ENCODE peak calls at places on chromosomes 6 and 20, in eight cellular contexts. One of them, this sample, is unnamed. For H3K4me1 and H3K27me3, the result is how much of the 10 kb centered on the place peaks cover.

GRCh38 chr20:3740600-3741301 is 8.3 kb downstream of the HSPA12B start:
- DNase-seq in esophagus squamous epithelium: no peak
- DNase-seq in heart left ventricle: no peak
- DNase-seq in endodermal cell: no peak
- DNase-seq in body of pancreas: no peak
- DNase-seq in uterus: no peak
- DNase-seq in neural progenitor cell: no peak
- DNase-seq in neuronal stem cell: no peak
- DNase-seq in this sample: no peak

GRCh38 chr6:13846841-13847240 is 32.5 kb upstream of the MCUR1 start:
- DNase-seq in esophagus squamous epithelium: no peak
- DNase-seq in heart left ventricle: no peak
- DNase-seq in endodermal cell: peak
- DNase-seq in body of pancreas: no peak
- DNase-seq in uterus: no peak
- DNase-seq in neural progenitor cell: peak
- DNase-seq in neuronal stem cell: peak
- DNase-seq in this sample: no peak

GRCh38 chr6:24357336-24358218 is at the start of gene DCDC2:
- DNase-seq in esophagus squamous epithelium: no peak
- DNase-seq in heart left ventricle: no peak
- DNase-seq in endodermal cell: peak
- DNase-seq in body of pancreas: peak
- DNase-seq in uterus: no peak
- DNase-seq in neural progenitor cell: peak
- DNase-seq in neuronal stem cell: no peak
- DNase-seq in this sample: no peak

GRCh38 chr6:100435299-100435698 is 29.4 kb downstream of the SIM1 start:
- DNase-seq in esophagus squamous epithelium: no peak
- DNase-seq in heart left ventricle: no peak
- DNase-seq in endodermal cell: no peak
- DNase-seq in body of pancreas: no peak
- DNase-seq in uterus: no peak
- DNase-seq in neural progenitor cell: peak
- DNase-seq in neuronal stem cell: no peak
- DNase-seq in this sample: no peak

GRCh38 chr20:52760791-52761190 is 211.4 kb upstream of the TSHZ2 start:
- DNase-seq in esophagus squamous epithelium: no peak
- DNase-seq in heart left ventricle: no peak
- DNase-seq in endodermal cell: peak
- DNase-seq in body of pancreas: no peak
- DNase-seq in uterus: no peak
- DNase-seq in neural progenitor cell: no peak
- DNase-seq in neuronal stem cell: no peak
- DNase-seq in this sample: no peak

GRCh38 chr20:36062799-36063198 is 91.7 kb upstream of the EPB41L1 start:
- DNase-seq in esophagus squamous epithelium: no peak
- DNase-seq in heart left ventricle: no peak
- DNase-seq in endodermal cell: no peak
- DNase-seq in body of pancreas: no peak
- DNase-seq in uterus: no peak
- DNase-seq in neural progenitor cell: no peak
- DNase-seq in neuronal stem cell: no peak
- DNase-seq in this sample: no peak

GRCh38 chr20:47252879-47253307 is 103.6 kb downstream of the ZMYND8 start:
- DNase-seq in esophagus squamous epithelium: no peak
- DNase-seq in heart left ventricle: no peak
- DNase-seq in endodermal cell: no peak
- DNase-seq in body of pancreas: no peak
- DNase-seq in uterus: no peak
- DNase-seq in neural progenitor cell: no peak
- DNase-seq in neuronal stem cell: no peak
- DNase-seq in this sample: no peak

GRCh38 chr6:14177413-14178082 is 60.0 kb downstream of the CD83 start:
- DNase-seq in esophagus squamous epithelium: no peak
- DNase-seq in heart left ventricle: no peak
- DNase-seq in endodermal cell: no peak
- DNase-seq in body of pancreas: no peak
- DNase-seq in uterus: no peak
- DNase-seq in neural progenitor cell: no peak
- DNase-seq in neuronal stem cell: no peak
- DNase-seq in this sample: no peak

GRCh38 chr6:71420693-71421328 is 132.2 kb downstream of the OGFRL1 start:
- DNase-seq in esophagus squamous epithelium: peak
- DNase-seq in heart left ventricle: peak
- DNase-seq in endodermal cell: peak
- DNase-seq in body of pancreas: peak
- DNase-seq in uterus: peak
- DNase-seq in neural progenitor cell: peak
- DNase-seq in neuronal stem cell: peak
- DNase-seq in this sample: peak

GRCh38 chr6:138018297-138018696 is 88.9 kb downstream of the PERP start:
- DNase-seq in esophagus squamous epithelium: no peak
- DNase-seq in heart left ventricle: no peak
- DNase-seq in endodermal cell: no peak
- DNase-seq in body of pancreas: no peak
- DNase-seq in uterus: no peak
- DNase-seq in neural progenitor cell: no peak
- DNase-seq in neuronal stem cell: no peak
- DNase-seq in this sample: no peak

GRCh38 chr6:147463651-147464050 is 44.8 kb upstream of the SAMD5 start:
- DNase-seq in esophagus squamous epithelium: no peak
- DNase-seq in heart left ventricle: no peak
- DNase-seq in endodermal cell: no peak
- DNase-seq in body of pancreas: no peak
- DNase-seq in uterus: no peak
- DNase-seq in neural progenitor cell: no peak
- DNase-seq in neuronal stem cell: no peak
- DNase-seq in this sample: no peak

GRCh38 chr6:147779624-147780023 is 271.1 kb downstream of the SAMD5 start:
- DNase-seq in esophagus squamous epithelium: no peak
- DNase-seq in heart left ventricle: no peak
- DNase-seq in endodermal cell: no peak
- DNase-seq in body of pancreas: no peak
- DNase-seq in uterus: no peak
- DNase-seq in neural progenitor cell: no peak
- DNase-seq in neuronal stem cell: no peak
- DNase-seq in this sample: no peak

GRCh38 chr20:3927486-3928291 is 38.5 kb downstream of the PANK2 start:
- DNase-seq in esophagus squamous epithelium: no peak
- DNase-seq in heart left ventricle: no peak
- DNase-seq in endodermal cell: peak
- DNase-seq in body of pancreas: peak
- DNase-seq in uterus: no peak
- DNase-seq in neural progenitor cell: peak
- DNase-seq in neuronal stem cell: no peak
- DNase-seq in this sample: no peak

DNA sequence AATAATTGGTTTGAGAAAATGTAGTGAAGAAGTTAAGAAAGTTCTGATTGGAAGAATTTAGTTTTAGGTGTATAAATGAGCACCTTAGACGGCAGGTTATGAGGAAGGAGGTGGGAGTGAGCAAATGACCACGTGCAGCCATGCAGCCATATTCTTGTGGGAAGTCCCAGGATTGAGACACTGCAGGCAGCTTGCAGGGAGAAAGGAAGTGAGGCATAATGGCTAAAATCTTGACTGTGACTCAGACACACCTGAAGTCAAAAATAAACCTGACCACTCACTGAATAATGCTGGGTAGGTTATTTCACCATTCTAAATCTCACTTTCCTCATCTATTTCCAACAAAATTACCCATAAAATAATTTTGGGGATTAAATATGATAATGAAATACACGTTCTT is 16.6 kb downstream of the DSE start:
- DNase-seq in esophagus squamous epithelium: no peak
- DNase-seq in heart left ventricle: no peak
- DNase-seq in endodermal cell: no peak
- DNase-seq in body of pancreas: no peak
- DNase-seq in uterus: peak
- DNase-seq in neural progenitor cell: no peak
- DNase-seq in neuronal stem cell: no peak
- DNase-seq in this sample: no peak
- H3K4me1 ChIP-seq in esophagus squamous epithelium: under half
- H3K4me1 ChIP-seq in heart left ventricle: half or more
- H3K4me1 ChIP-seq in endodermal cell: under half
- H3K4me1 ChIP-seq in body of pancreas: under half
- H3K4me1 ChIP-seq in uterus: under half
- H3K4me1 ChIP-seq in neural progenitor cell: under half
- H3K4me1 ChIP-seq in neuronal stem cell: under half
- H3K4me1 ChIP-seq in this sample: half or more

GRCh38 chr6:30076333-30076732 is 764 bp upstream of the RNF39 start:
- DNase-seq in esophagus squamous epithelium: no peak
- DNase-seq in heart left ventricle: no peak
- DNase-seq in endodermal cell: no peak
- DNase-seq in body of pancreas: no peak
- DNase-seq in uterus: no peak
- DNase-seq in neural progenitor cell: no peak
- DNase-seq in neuronal stem cell: no peak
- DNase-seq in this sample: no peak

GRCh38 chr6:30075987-30076311 is 380 bp upstream of the RNF39 start:
- DNase-seq in esophagus squamous epithelium: no peak
- DNase-seq in heart left ventricle: no peak
- DNase-seq in endodermal cell: no peak
- DNase-seq in body of pancreas: peak
- DNase-seq in uterus: no peak
- DNase-seq in neural progenitor cell: no peak
- DNase-seq in neuronal stem cell: no peak
- DNase-seq in this sample: no peak

GRCh38 chr6:30073489-30074240 is 1.9 kb downstream of the RNF39 start:
- DNase-seq in esophagus squamous epithelium: no peak
- DNase-seq in heart left ventricle: no peak
- DNase-seq in endodermal cell: no peak
- DNase-seq in body of pancreas: no peak
- DNase-seq in uterus: no peak
- DNase-seq in neural progenitor cell: no peak
- DNase-seq in neuronal stem cell: no peak
- DNase-seq in this sample: no peak

GRCh38 chr6:30075094-30075986 is at the start of gene RNF39:
- DNase-seq in esophagus squamous epithelium: no peak
- DNase-seq in heart left ventricle: no peak
- DNase-seq in endodermal cell: peak
- DNase-seq in body of pancreas: peak
- DNase-seq in uterus: no peak
- DNase-seq in neural progenitor cell: peak
- DNase-seq in neuronal stem cell: no peak
- DNase-seq in this sample: no peak

DNA sequence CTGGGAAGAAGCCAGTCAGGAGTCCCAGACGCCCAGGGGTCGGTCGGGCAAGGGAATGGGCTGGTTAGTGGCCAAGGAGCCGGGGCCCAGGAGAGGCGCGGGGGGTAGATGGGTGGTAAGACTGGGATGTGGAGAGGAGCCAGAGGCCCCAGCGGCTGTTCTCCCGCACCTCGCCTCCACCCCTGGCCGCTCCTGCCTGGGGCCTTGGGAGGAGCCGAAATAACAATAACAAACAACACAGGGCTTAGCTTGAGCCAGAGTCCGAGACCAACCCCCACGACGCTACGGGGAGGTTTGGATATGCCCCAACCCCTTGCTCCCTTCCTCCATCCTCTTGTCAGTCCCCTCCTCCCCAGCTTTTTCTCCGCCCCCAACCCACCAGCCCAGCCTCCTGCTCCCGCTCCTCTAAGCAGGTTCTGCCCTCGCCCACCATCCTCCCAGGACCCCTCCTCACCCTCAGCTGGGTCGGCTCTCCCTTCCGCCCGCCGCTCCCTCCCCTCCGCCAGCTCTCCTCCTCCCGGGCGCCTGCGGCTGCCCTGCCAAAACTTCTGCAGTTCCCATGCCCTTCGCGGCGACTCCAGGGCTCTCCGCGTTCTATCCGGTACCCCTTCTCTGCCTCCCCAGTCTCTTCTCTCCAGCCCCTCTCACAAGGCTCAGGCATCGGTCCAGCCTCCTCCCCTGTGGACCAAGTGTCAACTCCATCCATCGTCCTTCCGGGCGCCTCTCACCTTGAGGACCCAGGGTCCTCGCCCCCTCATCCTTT is 1.1 kb downstream of the RNF39 start:
- DNase-seq in esophagus squamous epithelium: no peak
- DNase-seq in heart left ventricle: no peak
- DNase-seq in endodermal cell: peak
- DNase-seq in body of pancreas: no peak
- DNase-seq in uterus: no peak
- DNase-seq in neural progenitor cell: peak
- DNase-seq in neuronal stem cell: no peak
- DNase-seq in this sample: no peak
- H3K27me3 ChIP-seq in esophagus squamous epithelium: under half
- H3K27me3 ChIP-seq in heart left ventricle: under half
- H3K27me3 ChIP-seq in endodermal cell: half or more
- H3K27me3 ChIP-seq in body of pancreas: under half
- H3K27me3 ChIP-seq in uterus: under half
- H3K27me3 ChIP-seq in neural progenitor cell: half or more
- H3K27me3 ChIP-seq in neuronal stem cell: under half
- H3K27me3 ChIP-seq in this sample: under half

DNA sequence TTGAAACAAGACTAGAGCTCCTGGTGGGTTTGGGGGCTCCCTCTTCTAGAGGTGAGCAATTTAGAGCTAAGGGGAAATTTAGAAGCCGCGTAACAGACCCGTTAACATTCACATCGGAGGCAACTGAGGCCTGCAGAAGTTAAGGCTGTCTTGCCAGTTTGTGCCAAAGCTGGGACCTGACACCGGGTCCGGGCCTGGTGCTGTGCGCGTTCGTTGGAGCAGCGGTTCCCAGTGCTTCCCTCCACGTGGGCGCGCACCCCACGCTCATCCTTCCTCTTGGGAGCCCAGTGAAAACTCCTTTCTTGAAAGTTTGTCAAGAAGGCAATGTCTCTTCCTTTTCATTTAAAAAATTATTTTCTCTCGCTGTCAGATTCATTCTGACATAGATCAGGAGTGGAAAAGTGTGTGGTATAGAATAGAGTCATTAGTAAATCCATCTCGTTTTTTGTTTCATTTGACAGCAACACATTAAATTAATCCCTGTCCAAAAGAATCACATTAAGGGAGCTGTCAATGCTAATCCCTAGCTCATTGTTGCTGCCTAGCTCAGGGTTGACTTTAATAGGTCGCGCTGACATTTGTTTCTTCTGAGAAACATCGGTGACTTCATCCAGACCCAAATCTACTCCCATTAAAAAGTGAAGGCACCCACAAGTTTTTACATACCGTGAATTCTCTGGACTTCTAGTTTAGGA is 25.3 kb upstream of the MAP3K7 start:
- DNase-seq in esophagus squamous epithelium: no peak
- DNase-seq in heart left ventricle: no peak
- DNase-seq in endodermal cell: peak
- DNase-seq in body of pancreas: no peak
- DNase-seq in uterus: no peak
- DNase-seq in neural progenitor cell: peak
- DNase-seq in neuronal stem cell: peak
- DNase-seq in this sample: no peak
- H3K4me3 ChIP-seq in esophagus squamous epithelium: no peak
- H3K4me3 ChIP-seq in heart left ventricle: no peak
- H3K4me3 ChIP-seq in endodermal cell: peak
- H3K4me3 ChIP-seq in body of pancreas: no peak
- H3K4me3 ChIP-seq in uterus: no peak
- H3K4me3 ChIP-seq in neural progenitor cell: peak
- H3K4me3 ChIP-seq in neuronal stem cell: no peak
- H3K4me3 ChIP-seq in this sample: peak

DNA sequence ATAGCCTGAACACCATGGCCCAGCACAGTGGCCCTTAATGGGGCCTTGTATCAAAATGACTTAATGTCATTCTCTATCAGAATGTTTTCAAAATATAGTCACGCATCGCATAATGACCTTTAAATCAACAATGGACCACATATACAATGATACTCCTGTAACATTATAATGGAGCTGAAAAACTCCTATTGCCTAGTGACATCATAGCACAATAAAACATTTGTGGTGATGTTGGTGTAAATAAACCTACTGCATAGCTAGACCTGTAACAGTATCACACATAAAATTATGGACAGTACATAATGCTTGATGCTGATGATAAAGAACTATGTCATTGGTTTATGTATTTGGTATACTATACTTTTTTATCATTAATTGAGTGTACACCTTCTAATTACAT is 9.3 kb downstream of the ELOVL5 start:
- DNase-seq in esophagus squamous epithelium: no peak
- DNase-seq in heart left ventricle: no peak
- DNase-seq in endodermal cell: no peak
- DNase-seq in body of pancreas: no peak
- DNase-seq in uterus: no peak
- DNase-seq in neural progenitor cell: no peak
- DNase-seq in neuronal stem cell: no peak
- DNase-seq in this sample: no peak
- H3K4me1 ChIP-seq in esophagus squamous epithelium: under half
- H3K4me1 ChIP-seq in heart left ventricle: under half
- H3K4me1 ChIP-seq in endodermal cell: under half
- H3K4me1 ChIP-seq in body of pancreas: under half
- H3K4me1 ChIP-seq in uterus: under half
- H3K4me1 ChIP-seq in neural progenitor cell: under half
- H3K4me1 ChIP-seq in neuronal stem cell: under half
- H3K4me1 ChIP-seq in this sample: under half